ENCODE peak calls at places on chromosomes 1 and 21, in five cellular contexts. J, M, X, G and C are unnamed samples.

GRCh38 chr1:201226178-201226514 is 35.5 kb downstream of the IGFN1 start:
- DNase-seq in J (no peak), M (no peak), X (no peak), G (no peak), C (no peak)

GRCh38 chr1:36081926-36082485 is 1.9 kb upstream of the TEKT2 start:
- DNase-seq in J (no peak), M (no peak), X (no peak), G (no peak), C (peak; percentile 23)

GRCh38 chr1:195195423-195196057 is 1412.7 kb downstream of the KCNT2 start:
- DNase-seq in J (no peak), M (no peak), X (no peak), G (no peak), C (no peak)

GRCh38 chr1:2349821-2350220 is 41.5 kb downstream of the MORN1 start:
- DNase-seq in J (no peak), M (no peak), X (no peak), G (no peak), C (no peak)

GRCh38 chr1:21291184-21291583 is 921 bp upstream of the ECE1 start:
- DNase-seq in J (no peak), M (no peak), X (no peak), G (no peak), C (no peak)

GRCh38 chr1:201028473-201028889 is 5.0 kb upstream of the KIF21B start:
- DNase-seq in J (no peak), M (no peak), X (no peak), G (peak; percentile 25), C (no peak)

GRCh38 chr1:59593798-59594790 is 220.7 kb upstream of the HOOK1 start:
- DNase-seq in J (no peak), M (no peak), X (no peak), G (no peak), C (no peak)

GRCh38 chr1:151060241-151061011 is at the start of gene MLLT11:
- DNase-seq in J (no peak), M (no peak), X (no peak), G (no peak), C (peak; percentile 55)

GRCh38 chr1:170168263-170168662 is 22.5 kb downstream of the NTMT2 start:
- DNase-seq in J (no peak), M (peak; percentile 7), X (no peak), G (peak; percentile 38), C (no peak)

GRCh38 chr21:34795152-34796141 is 126.7 kb downstream of the CLIC6 start:
- DNase-seq in J (no peak), M (no peak), X (peak; percentile 38), G (no peak), C (no peak)

GRCh38 chr1:44029260-44029910 is 1.9 kb downstream of the SLC6A9 start:
- DNase-seq in J (no peak), M (no peak), X (no peak), G (no peak), C (no peak)

GRCh38 chr1:246631426-246631825 is 65.2 kb downstream of the CNST start:
- DNase-seq in J (no peak), M (no peak), X (no peak), G (no peak), C (no peak)

GRCh38 chr1:30966690-30967369 is 58.3 kb upstream of the SDC3 start:
- DNase-seq in J (no peak), M (peak; percentile 33), X (no peak), G (no peak), C (no peak)

GRCh38 chr21:29271927-29272333 is 26.8 kb upstream of the BACH1 start:
- DNase-seq in J (no peak), M (no peak), X (no peak), G (no peak), C (no peak)

GRCh38 chr1:53800621-53801020 is 37.5 kb downstream of the NDC1 start:
- DNase-seq in J (no peak), M (no peak), X (no peak), G (no peak), C (no peak)

GRCh38 chr21:41678016-41678935 is 88.6 kb downstream of the RIPK4 start:
- DNase-seq in J (no peak), M (no peak), X (peak; percentile 87), G (peak; percentile 98), C (peak; percentile 64)

GRCh38 chr1:44084998-44085675 is 33.5 kb upstream of the KLF17 start:
- DNase-seq in J (no peak), M (peak; percentile 37), X (no peak), G (peak; percentile 79), C (no peak)

GRCh38 chr1:11648732-11649158 is 5.5 kb downstream of the FBXO2 start:
- DNase-seq in J (peak; percentile 33), M (no peak), X (peak; percentile 58), G (no peak), C (no peak)

GRCh38 chr1:186206046-186206564 is 168.9 kb downstream of the TPR start:
- DNase-seq in J (peak; percentile 5), M (no peak), X (no peak), G (no peak), C (no peak)

GRCh38 chr1:203052556-203053059 is 26.3 kb downstream of the PPFIA4 start:
- DNase-seq in J (no peak), M (no peak), X (no peak), G (no peak), C (no peak)

DNA sequence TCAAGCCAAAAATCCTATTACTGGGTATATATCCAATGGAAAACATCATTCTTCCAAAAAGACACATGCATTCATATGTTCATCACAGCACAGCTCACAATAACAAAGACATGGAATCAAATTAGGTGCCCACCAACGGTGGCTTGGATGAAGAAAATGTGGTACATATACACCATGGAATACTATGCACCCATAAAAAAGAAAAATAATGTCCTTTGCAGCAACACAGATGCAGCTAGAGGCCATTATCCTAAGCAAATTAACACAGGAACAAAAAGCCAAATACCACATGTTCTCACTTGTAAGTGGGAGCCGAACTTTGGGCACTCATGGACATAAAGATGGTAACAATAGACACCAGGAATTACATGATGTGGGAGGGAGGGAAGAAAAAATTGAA is 113.6 kb downstream of the MRPL39 start:
- DNase-seq in J (no peak), M (no peak), X (no peak), G (no peak), C (no peak)
- H3K27ac ChIP-seq in J (no peak overlapping the region), M (no peak overlapping the region), X (no peak overlapping the region), G (no peak overlapping the region), C (no peak overlapping the region)

DNA sequence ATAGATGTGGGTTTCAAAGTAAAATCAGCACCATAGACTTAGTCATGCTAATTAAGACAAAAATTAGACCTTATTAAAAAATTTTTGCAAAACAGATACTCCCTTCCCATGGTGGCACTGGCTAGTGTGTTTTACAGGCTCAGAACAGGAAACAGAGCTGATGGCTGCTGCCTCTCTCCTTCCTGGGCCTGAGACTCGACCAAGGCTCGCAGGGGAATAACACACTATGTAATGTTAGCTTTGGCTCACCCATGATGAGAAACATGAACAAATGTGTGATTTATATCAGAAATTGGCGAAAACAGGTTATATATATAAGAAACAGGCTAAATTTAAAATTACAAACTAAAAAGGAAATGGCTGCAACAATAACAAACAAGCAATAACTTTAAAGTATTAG is 50.7 kb downstream of the ERG start:
- DNase-seq in J (no peak), M (no peak), X (no peak), G (no peak), C (no peak)
- H3K27ac ChIP-seq in J (no peak overlapping the region), M (no peak overlapping the region), X (no peak overlapping the region), G (no peak overlapping the region), C (peak overlapping the region; percentile 73)

GRCh38 chr1:155950829-155951228 is 9.4 kb downstream of the RXFP4 start:
- DNase-seq in J (no peak), M (no peak), X (no peak), G (no peak), C (peak; percentile 70)
- H3K27ac ChIP-seq in J (no peak overlapping the region), M (no peak overlapping the region), X (no peak overlapping the region), G (no peak overlapping the region), C (no peak overlapping the region)

GRCh38 chr1:109838838-109839240 is 71.8 kb upstream of the CSF1 start:
- DNase-seq in J (no peak), M (no peak), X (no peak), G (peak; percentile 34), C (no peak)
- H3K27ac ChIP-seq in J (no peak overlapping the region), M (no peak overlapping the region), X (no peak overlapping the region), G (no peak overlapping the region), C (no peak overlapping the region)

DNA sequence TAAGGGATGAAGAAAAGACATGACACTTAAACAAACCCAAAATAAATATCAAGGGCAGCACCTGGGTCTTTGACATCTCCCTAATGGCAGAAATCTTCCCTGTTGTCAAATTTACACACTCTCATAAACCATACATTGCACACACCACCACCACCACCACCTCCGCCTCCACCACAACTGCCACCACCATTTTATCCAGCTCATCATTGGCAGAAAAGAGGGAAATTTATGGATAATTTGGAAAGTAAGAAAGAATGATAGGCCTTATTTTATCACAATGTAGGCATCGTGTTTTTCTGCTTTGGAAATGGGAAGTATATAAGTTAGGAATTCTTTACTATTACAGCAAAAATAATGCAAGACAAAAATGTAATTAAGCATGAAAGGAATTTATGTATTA is 27.3 kb upstream of the RGS13 start:
- DNase-seq in J (no peak), M (no peak), X (no peak), G (no peak), C (no peak)
- H3K27ac ChIP-seq in J (no peak overlapping the region), M (no peak overlapping the region), X (no peak overlapping the region), G (no peak overlapping the region), C (no peak overlapping the region)

DNA sequence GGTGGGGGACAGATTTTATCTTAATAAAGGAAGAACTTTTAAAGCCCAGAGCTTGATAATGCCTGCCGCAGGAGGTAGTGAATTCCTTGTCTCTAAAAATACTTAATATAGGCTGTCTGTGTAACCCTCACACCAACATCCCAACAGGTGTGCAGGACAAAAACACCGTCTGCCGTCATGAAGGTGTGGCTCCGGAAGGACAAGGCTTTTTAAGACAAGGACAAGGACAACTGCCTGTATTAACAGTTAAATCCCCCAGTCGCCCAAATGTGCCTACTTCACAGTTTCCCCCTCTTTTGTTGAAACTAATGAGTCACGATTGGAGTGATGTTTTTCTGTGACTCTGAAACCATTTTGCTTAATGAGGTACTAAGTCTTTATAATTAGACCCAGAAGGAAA is 27.2 kb upstream of the SPATA6 start:
- DNase-seq in J (no peak), M (no peak), X (no peak), G (no peak), C (no peak)
- H3K27ac ChIP-seq in J (no peak overlapping the region), M (no peak overlapping the region), X (no peak overlapping the region), G (no peak overlapping the region), C (no peak overlapping the region)